ENCODE peak calls at places on chromosomes 3 and 15, in eight cellular contexts. N is astrocyte of the hippocampus; L is iris pigment epithelial cell; O is T-helper 17 cell; Z is activated T-cell treated with anti-CD3 and anti-CD28 coated beads, Interleukin-2, amount 50 U/mL, for 72 hours; A is hippocampal formation; B is stomach; V is hepatic stellate cell. C is an unnamed sample.

GRCh38 chr3:195150194-195151118 is 120.5 kb downstream of the XXYLT1 start:
- DNase-seq in Z (peak; percentile 51), V (peak; percentile 89), O (no peak), N (peak; percentile 92), B (peak; percentile 83), L (peak; percentile 78), A (no peak), C (peak; percentile 58)

GRCh38 chr3:110533089-110533488 is 538.5 kb upstream of the NECTIN3 start:
- DNase-seq in O (no peak), Z (no peak), V (no peak), B (no peak), A (no peak), N (no peak), L (peak; percentile 62), C (no peak)

GRCh38 chr15:79495716-79496115 is 63.6 kb downstream of the MINAR1 start:
- DNase-seq in N (no peak), L (no peak), O (no peak), V (no peak), Z (no peak), B (no peak), A (no peak), C (no peak)

GRCh38 chr3:163919154-163919553 is 1159.1 kb downstream of the SI start:
- DNase-seq in O (no peak), A (no peak), L (no peak), N (no peak), B (no peak), Z (no peak), V (no peak), C (no peak)

GRCh38 chr3:192031941-192032340 is 571.0 kb downstream of the PYDC2 start:
- DNase-seq in V (no peak), B (no peak), Z (no peak), N (no peak), O (no peak), L (no peak), A (no peak), C (no peak)

GRCh38 chr3:184703657-184704056 is 8.2 kb downstream of the MAGEF1 start:
- DNase-seq in B (no peak), N (no peak), L (no peak), A (no peak), Z (no peak), O (no peak), V (no peak), C (no peak)

GRCh38 chr3:169980055-169980454 is 13.4 kb downstream of the SEC62 start:
- DNase-seq in Z (no peak), L (peak; percentile 89), O (no peak), B (no peak), N (no peak), A (no peak), V (no peak), C (no peak)

GRCh38 chr15:49383266-49383665 is 39.8 kb upstream of the FGF7 start:
- DNase-seq in Z (no peak), B (no peak), A (no peak), V (no peak), N (no peak), O (no peak), L (peak; percentile 58), C (no peak)

GRCh38 chr3:172846706-172847105 is 96.2 kb downstream of the ECT2 start:
- DNase-seq in B (no peak), O (no peak), A (no peak), V (no peak), N (peak; percentile 68), Z (no peak), L (peak; percentile 22), C (no peak)

GRCh38 chr3:159786489-159787181 is 202.0 kb upstream of the IL12A start:
- DNase-seq in A (no peak), Z (no peak), B (no peak), O (no peak), N (no peak), L (no peak), V (no peak), C (no peak)

GRCh38 chr3:137468446-137468845 is 295.7 kb upstream of the SOX14 start:
- DNase-seq in V (no peak), A (no peak), B (no peak), Z (no peak), N (no peak), L (no peak), O (no peak), C (no peak)

GRCh38 chr15:58357529-58358476 is 74.0 kb upstream of the LIPC start:
- DNase-seq in Z (peak; percentile 28), B (no peak), A (no peak), N (no peak), V (no peak), L (peak; percentile 33), O (no peak), C (no peak)

GRCh38 chr3:67083277-67083676 is 85.2 kb downstream of the KBTBD8 start:
- DNase-seq in A (no peak), Z (peak; percentile 42), N (no peak), V (peak; percentile 9), B (no peak), O (no peak), L (peak; percentile 15), C (no peak)

GRCh38 chr3:180447156-180447555 is 154.8 kb upstream of the TTC14 start:
- DNase-seq in O (no peak), A (no peak), V (no peak), Z (no peak), B (no peak), L (peak; percentile 41), N (no peak), C (no peak)

GRCh38 chr3:104316118-104316517 is 1050.6 kb upstream of the ALCAM start:
- DNase-seq in V (no peak), B (no peak), A (no peak), Z (no peak), O (no peak), L (peak; percentile 11), N (peak; percentile 4), C (no peak)

GRCh38 chr15:31977812-31978662 is 52.3 kb upstream of the CHRNA7 start:
- DNase-seq in L (peak; percentile 21), N (peak; percentile 79), Z (peak; percentile 70), O (peak; percentile 45), B (peak; percentile 73), A (peak; percentile 4), V (peak; percentile 50), C (peak; percentile 68)

GRCh38 chr3:29183346-29184087 is 97.4 kb upstream of the RBMS3 start:
- DNase-seq in N (peak; percentile 65), Z (peak; percentile 21), B (no peak), V (no peak), L (peak; percentile 93), O (no peak), A (no peak), C (no peak)

GRCh38 chr15:81888748-81889479 is 156.9 kb downstream of the MEX3B start:
- DNase-seq in Z (no peak), V (peak; percentile 42), B (no peak), O (no peak), A (no peak), N (peak; percentile 72), L (peak; percentile 7), C (no peak)

GRCh38 chr15:33789141-33789540 is 179.2 kb upstream of the CHRM5 start:
- DNase-seq in B (no peak), A (no peak), V (peak; percentile 48), Z (no peak), N (no peak), O (no peak), L (no peak), C (no peak)

GRCh38 chr3:46087871-46088270 is 60.6 kb upstream of the XCR1 start:
- DNase-seq in A (peak; percentile 41), N (peak; percentile 15), Z (no peak), O (no peak), L (peak; percentile 50), B (no peak), V (peak; percentile 11), C (no peak)

GRCh38 chr15:62125763-62126162 is 39.3 kb downstream of the C2CD4B start:
- DNase-seq in V (no peak), B (no peak), A (no peak), N (peak; percentile 24), O (no peak), L (peak; percentile 67), Z (no peak), C (peak; percentile 74)

GRCh38 chr3:63654246-63654645 is 1.8 kb downstream of the SNTN start:
- DNase-seq in L (peak; percentile 18), V (no peak), A (no peak), O (no peak), B (no peak), N (peak; percentile 11), Z (no peak), C (no peak)

GRCh38 chr3:45654344-45654934 is 34.8 kb upstream of the SACM1L start:
- DNase-seq in Z (no peak), V (no peak), B (no peak), N (no peak), L (no peak), A (no peak), O (no peak), C (no peak)

GRCh38 chr3:71142440-71143161 is 440.9 kb downstream of the FOXP1 start:
- DNase-seq in N (no peak), L (peak; percentile 49), O (no peak), V (no peak), B (no peak), Z (no peak), A (no peak), C (peak; percentile 53)

C was measured in colonic mucosa.